ENCODE peak calls at places on chromosome 10, in seven cellular contexts. X is lower leg skin, M is kidney epithelial cell, E is sigmoid colon, T is AG10803, P is right lobe of liver, I is A549. A is an unnamed sample.
A peak's percentile ranks its signal among the peaks of the same experiment; 100 is the strongest.

GRCh38 chr10:112951349-112952281 is 1.6 kb downstream of the TCF7L2 start:
- DNase-seq in M (no peak), E (peak; percentile 82), I (peak; percentile 91), X (peak; percentile 93), T (peak; percentile 85), P (peak; percentile 76), A (peak; percentile 87)

GRCh38 chr10:112136816-112137215 is 46.7 kb downstream of the GPAM start:
- DNase-seq in I (no peak), M (no peak), X (peak; percentile 65), E (no peak), T (no peak), P (no peak), A (no peak)

GRCh38 chr10:12876266-12876665 is 125.2 kb downstream of the CCDC3 start:
- DNase-seq in I (no peak), E (no peak), X (no peak), T (no peak), P (no peak), M (no peak), A (no peak)

GRCh38 chr10:126663880-126664279 is 6.6 kb downstream of the C10orf90 start:
- DNase-seq in M (no peak), T (peak; percentile 77), X (no peak), P (no peak), E (no peak), I (no peak), A (peak; percentile 44)

GRCh38 chr10:111999915-112000302 is 183.7 kb downstream of the GPAM start:
- DNase-seq in M (no peak), X (no peak), P (no peak), T (no peak), I (no peak), E (no peak), A (no peak)

GRCh38 chr10:70931168-70931805 is 42.9 kb upstream of the PCBD1 start:
- DNase-seq in T (peak; percentile 6), E (no peak), X (no peak), P (no peak), M (peak; percentile 80), I (no peak), A (peak; percentile 8)

GRCh38 chr10:3217301-3217700 is 44.7 kb upstream of the PITRM1 start:
- DNase-seq in X (no peak), E (no peak), T (peak; percentile 94), M (peak; percentile 51), I (no peak), P (no peak), A (peak; percentile 72)

GRCh38 chr10:129096340-129096984 is 370.6 kb upstream of the MGMT start:
- DNase-seq in T (peak; percentile 48), M (no peak), X (peak; percentile 39), P (no peak), I (no peak), E (peak; percentile 77), A (peak; percentile 83)

GRCh38 chr10:100847440-100847839 is 65.3 kb upstream of the SLF2 start:
- DNase-seq in T (peak; percentile 4), I (peak; percentile 45), X (no peak), E (no peak), P (no peak), M (no peak), A (no peak)

DNA sequence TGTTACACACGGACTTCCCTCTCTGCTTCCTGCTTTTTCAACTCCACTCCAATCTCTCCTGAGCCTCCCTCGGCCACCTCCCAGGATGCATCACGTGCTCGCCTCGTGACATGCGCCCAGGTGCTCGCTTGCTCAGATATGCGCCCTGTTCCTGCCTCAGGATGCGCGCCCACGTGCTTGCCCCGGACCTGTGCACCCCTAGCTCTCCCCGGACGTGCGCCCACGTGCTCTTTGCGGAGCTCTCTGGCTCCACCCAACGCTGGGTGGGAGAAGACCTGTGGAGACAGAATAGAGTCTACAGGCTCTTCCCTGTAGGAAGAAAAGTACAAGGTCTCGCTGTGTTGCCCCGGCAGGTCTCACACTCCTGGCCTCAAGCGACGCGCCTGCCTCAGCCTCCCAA is 23.1 kb downstream of the PARD3 start:
- DNase-seq in I (no peak), P (no peak), T (no peak), M (no peak), E (no peak), X (peak; percentile 80), A (no peak)
- TF ChIP-seq CTCF in I (no peak), P (no peak), T (no peak), M (no peak), E (no peak), X (no peak), A (no peak)

GRCh38 chr10:46538723-46539426 is 17.6 kb downstream of the GPRIN2 start:
- DNase-seq in M (no peak), P (no peak), I (no peak), X (no peak), E (no peak), T (no peak), A (no peak)

GRCh38 chr10:46541017-46541661 is 15.3 kb downstream of the GPRIN2 start:
- DNase-seq in P (peak; percentile 68), E (peak; percentile 64), T (peak; percentile 13), M (no peak), X (peak; percentile 89), I (peak; percentile 94), A (no peak)

GRCh38 chr10:46538155-46538554 is 18.3 kb downstream of the GPRIN2 start:
- DNase-seq in P (peak; percentile 26), M (no peak), X (no peak), T (no peak), I (no peak), E (no peak), A (no peak)

GRCh38 chr10:46540412-46541016 is 15.9 kb downstream of the GPRIN2 start:
- DNase-seq in I (no peak), E (no peak), P (peak; percentile 34), T (no peak), X (peak; percentile 84), M (no peak), A (no peak)

GRCh38 chr10:46539596-46540411 is 16.7 kb downstream of the GPRIN2 start:
- DNase-seq in E (no peak), I (peak; percentile 97), M (peak; percentile 29), T (no peak), P (no peak), X (peak; percentile 65), A (peak; percentile 53)
- H3K4me3 ChIP-seq in E (no peak overlapping the region), I (peak overlapping the region; percentile 45), M (no peak overlapping the region), T (no peak overlapping the region), P (no peak overlapping the region), X (no peak overlapping the region), A (peak overlapping the region; percentile 10)

GRCh38 chr10:120943542-120943941 is 92.4 kb downstream of the WDR11 start:
- DNase-seq in P (no peak), M (no peak), I (no peak), T (no peak), X (peak; percentile 74), E (no peak), A (no peak)

GRCh38 chr10:120938822-120939221 is 87.7 kb downstream of the WDR11 start:
- DNase-seq in I (no peak), E (peak; percentile 28), X (peak; percentile 57), M (no peak), T (no peak), P (no peak), A (no peak)

GRCh38 chr10:120941468-120941867 is 90.3 kb downstream of the WDR11 start:
- DNase-seq in X (no peak), I (no peak), T (no peak), E (no peak), P (no peak), M (no peak), A (no peak)

GRCh38 chr10:120942806-120943413 is 91.7 kb downstream of the WDR11 start:
- DNase-seq in E (peak; percentile 88), X (peak; percentile 96), M (peak; percentile 31), P (peak; percentile 79), T (peak; percentile 66), I (peak; percentile 78), A (peak; percentile 71)

GRCh38 chr10:120940299-120940900 is 89.2 kb downstream of the WDR11 start:
- DNase-seq in T (no peak), X (peak; percentile 64), P (no peak), I (no peak), E (peak; percentile 36), M (no peak), A (no peak)
- TF ChIP-seq CTCF in T (no peak), X (no peak), P (no peak), I (no peak), E (no peak), M (no peak), A (no peak)

GRCh38 chr10:6356280-6356793 is 153.6 kb downstream of the PFKFB3 start:
- DNase-seq in P (no peak), E (no peak), I (no peak), X (no peak), M (no peak), T (no peak), A (no peak)
- H3K4me3 ChIP-seq in P (no peak overlapping the region), E (no peak overlapping the region), I (no peak overlapping the region), X (no peak overlapping the region), M (no peak overlapping the region), T (no peak overlapping the region), A (no peak overlapping the region)

DNA sequence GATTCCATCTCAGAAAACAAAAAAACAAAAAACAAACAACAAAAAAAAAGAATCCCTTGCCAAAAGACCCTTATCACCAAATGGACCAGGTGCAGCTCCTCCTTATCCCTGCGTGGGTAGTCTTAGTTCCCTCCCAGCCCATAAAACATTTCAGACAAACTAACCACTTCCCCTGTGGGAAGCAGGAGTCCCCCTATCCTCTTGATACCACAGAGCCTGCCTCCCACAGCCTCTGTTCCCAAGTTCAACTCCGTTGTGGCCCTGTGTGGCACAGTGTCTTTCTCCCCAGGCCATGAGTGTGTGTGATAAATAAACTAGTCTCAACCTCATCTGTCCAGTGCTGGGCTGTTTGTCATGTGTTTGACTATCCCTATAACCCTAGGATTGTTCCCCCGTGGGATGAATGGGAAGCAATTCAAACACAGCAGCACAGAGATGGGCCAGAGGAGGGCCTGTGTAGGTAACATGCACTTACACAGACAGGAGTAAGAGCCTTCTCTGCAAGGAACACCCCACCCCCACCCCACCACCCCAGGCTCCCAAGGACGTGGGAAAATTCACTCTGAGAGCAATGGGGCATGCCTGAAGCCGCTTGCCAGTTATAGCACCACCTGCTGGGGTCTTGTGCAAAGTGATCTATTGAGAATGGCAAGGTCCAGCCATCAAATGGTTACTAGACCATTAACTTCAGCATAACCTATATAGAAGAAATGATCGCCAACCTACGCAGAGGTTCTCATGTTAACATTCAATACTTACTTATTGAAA is 147.1 kb upstream of the GHITM start:
- DNase-seq in E (no peak), I (peak; percentile 36), X (no peak), P (no peak), M (no peak), T (no peak), A (peak; percentile 4)
- TF ChIP-seq CTCF in E (no peak), I (no peak), X (no peak), P (peak; percentile 45), M (peak; percentile 44), T (no peak), A (peak; percentile 16)

GRCh38 chr10:27744478-27745379 is 890 bp downstream of the MKX start:
- DNase-seq in M (no peak), I (peak; percentile 33), T (peak; percentile 71), X (peak; percentile 86), P (peak; percentile 54), E (peak; percentile 72), A (peak; percentile 13)
- H3K4me3 ChIP-seq in M (peak overlapping the region; percentile 33), I (peak overlapping the region; percentile 64), T (peak overlapping the region; percentile 80), X (peak overlapping the region; percentile 5), P (peak overlapping the region; percentile 42), E (peak overlapping the region; percentile 77), A (no peak overlapping the region)